ENCODE peak calls at places on chromosomes 5 and 9, in nine cellular contexts. W, T, X, Q, E, H, Z, J and V are unnamed samples.

GRCh38 chr5:124652514-124652819 is 94.0 kb downstream of the ZNF608 start:
- DNase-seq in E (no peak), H (no peak), X (no peak), W (no peak), Z (no peak), J (no peak), T (no peak), Q (no peak), V (no peak)

GRCh38 chr9:90555351-90556057 is 87.1 kb downstream of the DIRAS2 start:
- DNase-seq in Q (no peak), Z (peak), X (no peak), H (no peak), T (no peak), W (no peak), E (no peak), J (no peak), V (no peak)

GRCh38 chr9:127927457-127928231 is 2.9 kb downstream of the PIP5KL1 start:
- DNase-seq in W (peak), X (no peak), E (no peak), J (no peak), Q (peak), Z (peak), T (no peak), H (peak), V (no peak)

GRCh38 chr5:9686211-9686610 is 56.1 kb upstream of the TAS2R1 start:
- DNase-seq in Z (no peak), T (no peak), W (no peak), E (no peak), J (no peak), X (no peak), Q (no peak), H (no peak), V (no peak)

GRCh38 chr5:177475563-177476427 is 2.4 kb upstream of the DBN1 start:
- DNase-seq in H (no peak), T (no peak), Q (no peak), Z (no peak), E (no peak), W (no peak), X (no peak), J (no peak), V (no peak)

GRCh38 chr9:33311953-33312352 is 21.6 kb downstream of the NFX1 start:
- DNase-seq in X (no peak), Q (no peak), T (no peak), H (no peak), W (no peak), Z (no peak), E (peak), J (no peak), V (no peak)

GRCh38 chr9:27181381-27181780 is 72.4 kb downstream of the TEK start:
- DNase-seq in E (peak), Q (no peak), J (no peak), Z (no peak), X (no peak), T (no peak), H (no peak), W (no peak), V (no peak)

GRCh38 chr5:33343661-33344327 is 97.0 kb upstream of the TARS1 start:
- DNase-seq in Q (no peak), T (peak), Z (no peak), J (no peak), W (no peak), E (peak), X (no peak), H (no peak), V (no peak)

GRCh38 chr5:55492449-55492848 is 42.3 kb downstream of the PLPP1 start:
- DNase-seq in Z (no peak), X (no peak), E (no peak), T (no peak), W (no peak), H (no peak), J (no peak), Q (no peak), V (no peak)

GRCh38 chr5:113179156-113179555 is 202.6 kb downstream of the DCP2 start:
- DNase-seq in Q (no peak), H (no peak), J (no peak), W (no peak), Z (no peak), E (no peak), X (no peak), T (no peak), V (no peak)

GRCh38 chr5:5497132-5497748 is 74.8 kb downstream of the ICE1 start:
- DNase-seq in H (no peak), J (peak), Z (no peak), W (peak), X (peak), T (no peak), Q (no peak), E (peak), V (no peak)

GRCh38 chr9:118711843-118712242 is 657.4 kb downstream of the BRINP1 start:
- DNase-seq in T (no peak), W (no peak), X (no peak), Q (no peak), Z (no peak), H (no peak), E (no peak), J (no peak), V (no peak)

GRCh38 chr9:77495834-77496671 is 152.1 kb downstream of the GNA14 start:
- DNase-seq in J (no peak), T (peak), X (no peak), Z (no peak), E (peak), Q (no peak), W (no peak), H (no peak), V (no peak)

GRCh38 chr9:2181794-2182193 is 166.6 kb downstream of the SMARCA2 start:
- DNase-seq in Q (no peak), E (peak), T (no peak), H (peak), J (no peak), X (no peak), W (peak), Z (no peak), V (no peak)

GRCh38 chr9:106035810-106036209 is 341.5 kb downstream of the TMEM38B start:
- DNase-seq in W (no peak), Q (no peak), T (no peak), E (no peak), Z (no peak), X (no peak), H (no peak), J (no peak), V (no peak)

GRCh38 chr5:35202319-35203111 is 27.8 kb downstream of the PRLR start:
- DNase-seq in Z (no peak), X (peak), H (peak), E (peak), J (peak), W (peak), Q (no peak), T (peak), V (peak)

GRCh38 chr9:34379334-34380033 is 2.8 kb upstream of the MYORG start:
- DNase-seq in H (peak), Z (peak), T (no peak), X (peak), J (peak), E (peak), Q (peak), W (peak), V (peak)

GRCh38 chr5:13708906-13709305 is 235.6 kb downstream of the DNAH5 start:
- DNase-seq in Z (no peak), E (no peak), H (no peak), J (no peak), Q (no peak), W (no peak), T (no peak), X (no peak), V (no peak)

GRCh38 chr5:123174916-123175481 is 86.0 kb downstream of the PRDM6 start:
- DNase-seq in T (no peak), Q (no peak), X (no peak), E (no peak), J (no peak), H (no peak), W (no peak), Z (no peak), V (no peak)
- TF ChIP-seq CTCF in T (no peak), Q (no peak), X (no peak), E (peak), J (no peak), H (no peak), W (no peak), Z (no peak), V (no peak)

GRCh38 chr5:78320461-78320860 is 26.0 kb upstream of the AP3B1 start:
- DNase-seq in W (no peak), J (no peak), T (no peak), Z (no peak), H (no peak), X (no peak), Q (no peak), E (peak), V (no peak)
- TF ChIP-seq CTCF in W (peak), J (peak), T (peak), Z (no peak), H (peak), X (peak), Q (peak), E (peak), V (no peak)

GRCh38 chr9:109906766-109907382 is 126.9 kb downstream of the PALM2AKAP2 start:
- DNase-seq in E (peak), J (no peak), H (no peak), W (no peak), X (no peak), Z (no peak), T (no peak), Q (no peak), V (no peak)
- TF ChIP-seq CTCF in E (no peak), J (no peak), H (no peak), W (no peak), X (no peak), Z (no peak), T (no peak), Q (no peak), V (no peak)

GRCh38 chr5:41641621-41642020 is 131.2 kb upstream of the PLCXD3 start:
- DNase-seq in H (no peak), W (no peak), J (no peak), T (no peak), Q (no peak), X (no peak), E (peak), Z (no peak), V (no peak)
- TF ChIP-seq CTCF in H (no peak), W (no peak), J (peak), T (no peak), Q (no peak), X (peak), E (peak), Z (no peak), V (no peak)